ENCODE peak calls at places on chromosomes 4 and X, in seven cellular contexts. B, N, M, Q, L, S and C are unnamed samples.
A peak's percentile ranks its signal among the peaks of the same experiment; 100 is the strongest.

GRCh38 chr4:155809835-155810234 is 51.0 kb downstream of the GUCY1B1 start:
- DNase-seq in B (no peak), M (peak; percentile 87), N (no peak), L (no peak), S (no peak), Q (no peak), C (no peak)

GRCh38 chr4:38601244-38601915 is 62.6 kb upstream of the KLF3 start:
- DNase-seq in N (peak; percentile 48), Q (no peak), B (peak; percentile 32), M (peak; percentile 80), S (no peak), L (no peak), C (peak; percentile 56)

GRCh38 chrX:140180585-140180984 is 215.3 kb upstream of the CXorf66 start:
- DNase-seq in S (no peak), N (no peak), Q (no peak), M (peak; percentile 86), B (no peak), L (no peak), C (no peak)

GRCh38 chrX:115679460-115679859 is 118.5 kb downstream of the PLS3 start:
- DNase-seq in L (no peak), B (no peak), M (peak; percentile 56), Q (no peak), S (no peak), N (no peak), C (no peak)

GRCh38 chr4:8725071-8725841 is 132.7 kb downstream of the CPZ start:
- DNase-seq in L (peak; percentile 71), N (no peak), S (no peak), M (no peak), Q (peak; percentile 12), B (no peak), C (peak; percentile 45)

GRCh38 chrX:24117288-24117687 is 32.2 kb upstream of the ZFX start:
- DNase-seq in Q (no peak), M (peak; percentile 62), S (no peak), B (peak; percentile 21), N (no peak), L (no peak), C (no peak)

GRCh38 chrX:11470231-11470630 is 177.0 kb downstream of the AMELX start:
- DNase-seq in S (no peak), L (no peak), B (peak; percentile 20), M (peak; percentile 90), Q (no peak), N (peak; percentile 29), C (no peak)

GRCh38 chrX:37926700-37927099 is 79.3 kb upstream of the DYNLT3 start:
- DNase-seq in M (peak; percentile 69), B (no peak), L (no peak), Q (no peak), N (no peak), S (no peak), C (no peak)

GRCh38 chr4:173176010-173176409 is 7.4 kb downstream of the GALNT7 start:
- DNase-seq in Q (no peak), B (no peak), M (no peak), L (no peak), S (no peak), N (no peak), C (no peak)

GRCh38 chr4:76197971-76198410 is 15.6 kb downstream of the SCARB2 start:
- DNase-seq in N (no peak), Q (peak; percentile 38), B (peak; percentile 63), L (peak; percentile 80), M (no peak), S (peak; percentile 91), C (peak; percentile 57)

GRCh38 chrX:120781416-120781815 is 94.2 kb downstream of the CT47B1 start:
- DNase-seq in N (no peak), Q (no peak), L (no peak), S (no peak), M (no peak), B (no peak), C (no peak)

GRCh38 chr4:75849459-75849858 is 52.8 kb downstream of the PPEF2 start:
- DNase-seq in Q (no peak), B (no peak), N (no peak), S (no peak), L (no peak), M (no peak), C (no peak)

GRCh38 chr4:39617534-39617933 is 21.1 kb downstream of the SMIM14 start:
- DNase-seq in B (no peak), M (no peak), N (no peak), Q (no peak), L (no peak), S (no peak), C (no peak)
- H3K4me1 ChIP-seq in B (peaks cover 38% of the 10 kb centered on the region), M (peaks cover 67% of the 10 kb centered on the region), N (no peaks in the 10 kb centered on the region), Q (peaks cover 34% of the 10 kb centered on the region), L (no peaks in the 10 kb centered on the region), S (peaks cover 77% of the 10 kb centered on the region), C (peaks cover 11% of the 10 kb centered on the region)

GRCh38 chr4:1577818-1578217 is 106.3 kb downstream of the FAM53A start:
- DNase-seq in L (peak; percentile 51), S (no peak), Q (no peak), M (no peak), N (no peak), B (no peak), C (peak; percentile 51)
- H3K4me3 ChIP-seq in L (no peak overlapping the region), S (no peak overlapping the region), Q (no peak overlapping the region), M (no peak overlapping the region), N (no peak overlapping the region), B (no peak overlapping the region), C (no peak overlapping the region)

GRCh38 chrX:55796496-55796895 is 78.9 kb downstream of the RRAGB start:
- DNase-seq in B (no peak), L (no peak), N (no peak), M (peak; percentile 73), Q (no peak), S (no peak), C (no peak)

GRCh38 chrX:55801811-55802210 is 84.3 kb downstream of the RRAGB start:
- DNase-seq in B (peak; percentile 1), N (no peak), M (peak; percentile 14), S (no peak), Q (no peak), L (no peak), C (no peak)
- TF ChIP-seq CTCF in B (no peak), N (no peak), M (no peak), S (no peak), Q (no peak), L (no peak), C (no peak)

DNA sequence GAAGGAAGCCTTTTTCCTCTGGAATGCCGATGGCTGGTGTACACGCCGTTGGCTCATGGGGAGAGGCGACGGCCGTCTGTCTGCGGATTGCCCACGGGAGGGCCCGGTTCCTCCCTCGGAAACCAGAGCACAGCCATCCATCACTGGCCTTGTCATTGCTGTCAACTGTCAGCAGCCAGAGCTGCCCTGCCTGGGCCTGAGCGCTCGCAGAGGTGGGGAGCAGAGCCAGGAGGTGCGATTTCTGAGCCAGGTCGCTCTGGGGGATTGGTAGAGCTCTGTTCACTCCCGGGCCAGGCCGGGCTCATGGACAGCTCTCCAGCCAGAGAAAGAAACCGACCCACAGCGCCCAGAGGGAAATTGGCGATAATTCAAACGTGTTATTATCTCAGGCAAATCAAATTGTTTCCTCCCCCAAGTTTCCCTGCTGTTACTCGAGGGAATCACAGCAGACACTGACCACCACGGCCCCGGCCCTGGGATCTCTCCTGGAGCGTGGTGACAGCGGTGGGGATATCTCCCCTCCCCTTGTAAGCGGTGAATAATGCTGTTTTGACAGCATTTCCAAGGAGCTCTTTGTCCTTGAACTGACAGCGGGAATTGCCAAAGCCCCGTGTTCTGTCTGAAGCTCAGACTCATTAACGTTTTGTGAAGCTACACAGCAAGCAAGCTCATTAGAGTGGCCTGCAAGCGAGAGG is 221.0 kb upstream of the PSAPL1 start:
- DNase-seq in S (no peak), B (no peak), L (no peak), Q (no peak), M (no peak), N (no peak), C (no peak)
- H3K4me1 ChIP-seq in S (peaks cover 6% of the 10 kb centered on the region), B (peaks cover 23% of the 10 kb centered on the region), L (peaks cover 4% of the 10 kb centered on the region), Q (no peaks in the 10 kb centered on the region), M (peaks cover 7% of the 10 kb centered on the region), N (no peaks in the 10 kb centered on the region), C (no peaks in the 10 kb centered on the region)

GRCh38 chr4:158172196-158172557 is 648 bp downstream of the GASK1B start:
- DNase-seq in S (no peak), M (peak; percentile 19), B (no peak), L (no peak), Q (no peak), N (no peak), C (no peak)
- H3K4me3 ChIP-seq in S (peak overlapping the region; percentile 56), M (peak overlapping the region; percentile 66), B (peak overlapping the region; percentile 3), L (peak overlapping the region; percentile 53), Q (no peak overlapping the region), N (no peak overlapping the region), C (peak overlapping the region; percentile 24)

GRCh38 chr4:165156906-165157305 is 44.2 kb upstream of the TMEM192 start:
- DNase-seq in Q (no peak), L (no peak), N (no peak), S (no peak), M (no peak), B (no peak), C (no peak)

GRCh38 chr4:165164257-165164656 is 43.1 kb upstream of the KLHL2 start:
- DNase-seq in N (no peak), L (no peak), M (no peak), S (no peak), B (no peak), Q (no peak), C (no peak)

GRCh38 chr4:165154482-165154881 is 41.8 kb upstream of the TMEM192 start:
- DNase-seq in B (no peak), L (no peak), Q (no peak), N (no peak), S (no peak), M (no peak), C (no peak)

GRCh38 chr4:165158762-165159161 is 46.1 kb upstream of the TMEM192 start:
- DNase-seq in B (no peak), S (no peak), M (no peak), N (no peak), L (no peak), Q (no peak), C (no peak)
- TF ChIP-seq CTCF in B (no peak), S (no peak), M (no peak), N (no peak), L (no peak), Q (no peak), C (no peak)

GRCh38 chrX:69277369-69277768 is 112.1 kb upstream of the PJA1 start:
- DNase-seq in M (no peak), N (no peak), L (no peak), B (no peak), Q (no peak), S (no peak), C (no peak)

GRCh38 chrX:69280956-69281355 is 115.7 kb upstream of the PJA1 start:
- DNase-seq in Q (peak; percentile 11), B (peak; percentile 22), N (no peak), L (no peak), S (no peak), M (peak; percentile 10), C (no peak)

GRCh38 chrX:69282893-69283690 is 117.8 kb upstream of the PJA1 start:
- DNase-seq in B (no peak), L (no peak), N (no peak), S (no peak), M (no peak), Q (no peak), C (no peak)

GRCh38 chrX:69279234-69279633 is 114.0 kb upstream of the PJA1 start:
- DNase-seq in Q (no peak), L (no peak), N (no peak), S (no peak), B (no peak), M (no peak), C (no peak)

GRCh38 chrX:69277961-69278795 is 112.9 kb upstream of the PJA1 start:
- DNase-seq in Q (no peak), M (no peak), N (no peak), L (no peak), B (no peak), S (no peak), C (no peak)
- H3K4me1 ChIP-seq in Q (peaks cover 14% of the 10 kb centered on the region), M (peaks cover 9% of the 10 kb centered on the region), N (no peaks in the 10 kb centered on the region), L (no peaks in the 10 kb centered on the region), B (no peaks in the 10 kb centered on the region), S (peaks cover 61% of the 10 kb centered on the region), C (no peaks in the 10 kb centered on the region)

GRCh38 chr4:150619032-150619431 is 37.1 kb downstream of the MAB21L2 start:
- DNase-seq in B (no peak), N (no peak), M (no peak), S (no peak), Q (no peak), L (no peak), C (no peak)
- H3K4me3 ChIP-seq in B (no peak overlapping the region), N (no peak overlapping the region), M (no peak overlapping the region), S (no peak overlapping the region), Q (no peak overlapping the region), L (no peak overlapping the region), C (no peak overlapping the region)